ENCODE peak calls at places on chromosomes 4 and X, in eight cellular contexts. P is H9; R is IMR-90; A is uterus; X is neural progenitor cell; J is mammary epithelial cell; T is CD8-positive, alpha-beta T cell; S is endodermal cell. D is an unnamed sample. For H3K9me3, the result is how much of the 10 kb centered on the place peaks cover.

GRCh38 chrX:13791559-13791958 is 25.3 kb downstream of the GPM6B start:
- DNase-seq in P (no peak), R (no peak), A (no peak), X (peak), J (peak), T (no peak), S (no peak), D (no peak)

GRCh38 chr4:133062851-133063250 is 86.2 kb upstream of the PCDH10 start:
- DNase-seq in P (no peak), R (no peak), A (no peak), X (no peak), J (no peak), T (no peak), S (no peak), D (peak)

GRCh38 chrX:44462851-44463250 is 79.8 kb downstream of the FUNDC1 start:
- DNase-seq in P (no peak), R (peak), A (no peak), X (no peak), J (no peak), T (no peak), S (no peak), D (peak)

GRCh38 chr4:70713453-70714026 is 8.2 kb upstream of the RUFY3 start:
- DNase-seq in P (no peak), R (no peak), A (no peak), X (no peak), J (no peak), T (no peak), S (peak), D (no peak)

GRCh38 chr4:143482753-143483362 is 30.6 kb upstream of the SMARCA5 start:
- DNase-seq in P (no peak), R (peak), A (no peak), X (peak), J (peak), T (no peak), S (no peak), D (peak)

GRCh38 chr4:100086766-100087431 is 103.4 kb downstream of the DDIT4L start:
- DNase-seq in P (peak), R (no peak), A (no peak), X (no peak), J (no peak), T (no peak), S (no peak), D (peak)

GRCh38 chr4:85682391-85682790 is 207.4 kb downstream of the ARHGAP24 start:
- DNase-seq in P (no peak), R (no peak), A (no peak), X (no peak), J (no peak), T (no peak), S (no peak), D (no peak)

GRCh38 chrX:106698693-106699092 is 27.8 kb upstream of the RNF128 start:
- DNase-seq in P (no peak), R (peak), A (no peak), X (no peak), J (peak), T (no peak), S (no peak), D (peak)

GRCh38 chr4:80268936-80269335 is 2.5 kb downstream of the FGF5 start:
- DNase-seq in P (no peak), R (no peak), A (no peak), X (no peak), J (no peak), T (no peak), S (no peak), D (peak)

GRCh38 chrX:48911407-48912182 is at the start of gene SLC35A2:
- DNase-seq in P (peak), R (peak), A (peak), X (peak), J (peak), T (peak), S (peak), D (peak)

GRCh38 chr4:47913858-47914218 is 545 bp downstream of the NFXL1 start:
- DNase-seq in P (peak), R (no peak), A (peak), X (peak), J (peak), T (no peak), S (peak), D (no peak)

GRCh38 chr4:121597346-121597934 is 99.3 kb downstream of the ANXA5 start:
- DNase-seq in P (no peak), R (peak), A (no peak), X (no peak), J (peak), T (no peak), S (no peak), D (no peak)

GRCh38 chr4:80646061-80646460 is 310.5 kb downstream of the CFAP299 start:
- DNase-seq in P (no peak), R (no peak), A (no peak), X (no peak), J (no peak), T (no peak), S (no peak), D (peak)

GRCh38 chr4:36492590-36492989 is 211.2 kb downstream of the DTHD1 start:
- DNase-seq in P (no peak), R (no peak), A (no peak), X (no peak), J (no peak), T (no peak), S (no peak), D (no peak)

GRCh38 chr4:31086771-31087330 is 366.7 kb downstream of the PCDH7 start:
- DNase-seq in P (no peak), R (no peak), A (no peak), X (no peak), J (no peak), T (no peak), S (no peak), D (peak)

GRCh38 chr4:20338841-20339240 is 87.1 kb downstream of the SLIT2 start:
- DNase-seq in P (no peak), R (peak), A (no peak), X (no peak), J (no peak), T (no peak), S (no peak), D (no peak)

GRCh38 chr4:155161357-155161756 is 47.1 kb upstream of the NPY2R start:
- DNase-seq in P (no peak), R (no peak), A (no peak), X (no peak), J (no peak), T (no peak), S (no peak), D (no peak)

GRCh38 chr4:156705291-156705690 is 266.3 kb downstream of the PDGFC start:
- DNase-seq in P (no peak), R (peak), A (no peak), X (no peak), J (peak), T (no peak), S (no peak), D (peak)

GRCh38 chr4:109559625-109559982 is 442 bp upstream of the MCUB start:
- DNase-seq in P (peak), R (no peak), A (peak), X (no peak), J (no peak), T (no peak), S (peak), D (peak)

GRCh38 chrX:110795645-110796510 is at the start of gene CHRDL1:
- DNase-seq in P (peak), R (no peak), A (peak), X (peak), J (no peak), T (no peak), S (peak), D (peak)

GRCh38 chr4:38132140-38132673 is 172.0 kb downstream of the PTTG2 start:
- DNase-seq in P (no peak), R (peak), A (peak), X (peak), J (peak), T (peak), S (peak), D (peak)

GRCh38 chr4:161929966-161930365 is 233.8 kb downstream of the FSTL5 start:
- DNase-seq in P (no peak), R (peak), A (no peak), X (no peak), J (peak), T (no peak), S (no peak), D (peak)

GRCh38 chr4:37001688-37002436 is 242.7 kb upstream of the NWD2 start:
- DNase-seq in P (no peak), R (no peak), A (no peak), X (no peak), J (no peak), T (no peak), S (no peak), D (no peak)

GRCh38 chrX:85084770-85085393 is 81.2 kb downstream of the APOOL start:
- DNase-seq in P (no peak), R (peak), A (no peak), X (peak), J (peak), T (no peak), S (peak), D (peak)

GRCh38 chr4:158895797-158896442 is 127.1 kb downstream of the FNIP2 start:
- DNase-seq in P (peak), R (peak), A (no peak), X (peak), J (peak), T (no peak), S (peak), D (no peak)

GRCh38 chr4:23966720-23967119 is 76.9 kb upstream of the PPARGC1A start:
- DNase-seq in P (peak), R (no peak), A (no peak), X (peak), J (no peak), T (no peak), S (peak), D (no peak)

GRCh38 chrX:72392816-72393800 is 87.4 kb upstream of the CITED1 start:
- DNase-seq in P (no peak), R (no peak), A (no peak), X (peak), J (no peak), T (no peak), S (no peak), D (peak)

GRCh38 chr4:137065306-137065705 is 467.0 kb downstream of the PCDH18 start:
- DNase-seq in P (no peak), R (peak), A (no peak), X (no peak), J (no peak), T (no peak), S (no peak), D (no peak)

GRCh38 chr4:141134051-141134450 is 782 bp upstream of the RNF150 start:
- DNase-seq in P (no peak), R (peak), A (no peak), X (no peak), J (no peak), T (no peak), S (no peak), D (peak)

GRCh38 chrX:72495041-72495440 is 77.6 kb downstream of the HDAC8 start:
- DNase-seq in P (no peak), R (no peak), A (peak), X (no peak), J (no peak), T (no peak), S (no peak), D (peak)

GRCh38 chr4:184265566-184266351 is 48.1 kb upstream of the ENPP6 start:
- DNase-seq in P (no peak), R (peak), A (no peak), X (no peak), J (peak), T (no peak), S (peak), D (peak)

GRCh38 chr4:74715731-74716435 is 78.4 kb downstream of the BTC start:
- DNase-seq in P (no peak), R (no peak), A (no peak), X (no peak), J (peak), T (no peak), S (no peak), D (peak)

GRCh38 chrX:70289793-70290770 is at the start of the genes KIF4A and PDZD11:
- DNase-seq in P (peak), R (peak), A (peak), X (peak), J (peak), T (peak), S (peak), D (peak)
- H3K9me3 ChIP-seq in P (under half), R (under half), A (under half), X (under half), J (under half), T (under half), S (under half), D (under half)

DNA sequence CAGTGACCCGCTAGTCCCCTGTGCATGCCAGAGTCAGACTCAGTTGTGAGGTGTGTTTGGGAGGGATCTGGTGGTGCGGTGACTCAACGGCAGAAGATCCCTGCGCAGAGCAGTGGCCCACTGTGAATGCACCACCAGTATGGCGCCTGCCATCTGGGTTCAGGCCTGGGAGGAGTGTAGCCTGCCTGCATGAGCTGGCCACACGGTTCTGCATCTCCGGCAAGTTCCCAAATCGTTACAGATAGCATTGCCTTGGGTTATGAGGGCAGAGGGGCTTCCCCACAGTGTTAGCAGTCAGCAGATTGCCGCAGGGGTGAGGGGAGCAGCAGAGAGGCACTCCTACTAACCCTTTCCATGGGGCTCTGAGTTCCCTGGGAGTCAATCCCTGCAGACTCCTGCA is 629.6 kb downstream of the TLL1 start:
- DNase-seq in P (no peak), R (no peak), A (no peak), X (no peak), J (no peak), T (no peak), S (no peak), D (no peak)
- H3K9me3 ChIP-seq in P (under half), R (under half), A (under half), X (under half), J (under half), T (under half), S (under half), D (under half)

DNA sequence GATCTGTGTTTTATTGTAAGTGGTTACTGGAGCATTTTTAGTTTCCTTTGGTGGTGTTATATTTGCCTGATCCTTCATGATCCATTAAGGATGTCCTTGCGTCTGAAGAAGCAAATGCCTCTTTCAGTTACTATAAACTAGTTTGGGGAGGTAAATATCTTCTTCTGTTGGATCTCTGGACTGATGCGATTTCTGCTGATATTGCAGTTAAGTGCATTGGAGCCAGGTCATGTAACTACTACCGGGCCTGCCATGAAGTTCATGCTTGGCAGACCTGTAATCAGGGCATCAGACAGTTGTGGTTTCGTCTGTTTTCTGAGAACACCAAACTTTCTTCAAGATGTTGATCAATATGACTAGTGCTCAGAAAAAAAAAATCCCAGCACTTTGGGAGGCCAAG is 22.9 kb downstream of the ZNF718 start:
- DNase-seq in P (no peak), R (no peak), A (no peak), X (no peak), J (no peak), T (no peak), S (no peak), D (no peak)
- H3K9me3 ChIP-seq in P (under half), R (under half), A (under half), X (half or more), J (under half), T (half or more), S (half or more), D (half or more)

GRCh38 chr4:71864380-71864779 is 80.5 kb upstream of the GC start:
- DNase-seq in P (no peak), R (no peak), A (no peak), X (no peak), J (no peak), T (no peak), S (no peak), D (no peak)
- H3K9me3 ChIP-seq in P (under half), R (under half), A (under half), X (under half), J (under half), T (under half), S (half or more), D (under half)

DNA sequence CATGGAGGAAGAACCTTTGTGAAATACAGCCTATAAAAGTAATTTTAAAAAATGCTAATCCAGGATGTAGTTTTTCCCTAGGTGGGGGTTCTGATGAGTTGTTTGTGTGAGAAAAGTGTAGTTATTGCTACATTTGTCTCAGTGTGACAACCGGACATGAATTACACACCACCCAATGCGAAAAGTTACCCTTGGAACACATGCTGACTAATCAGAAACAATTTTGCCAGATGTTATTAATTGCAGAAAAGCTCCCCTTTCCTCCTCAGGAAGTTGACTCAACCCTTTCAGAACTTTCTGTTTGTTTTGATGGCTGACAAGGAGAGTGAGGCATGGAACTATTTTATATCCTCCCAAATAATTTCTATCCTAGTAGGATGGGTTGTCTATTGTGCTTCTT is 38.1 kb upstream of the EDA2R start:
- DNase-seq in P (no peak), R (peak), A (no peak), X (no peak), J (peak), T (no peak), S (no peak), D (peak)
- H3K9me3 ChIP-seq in P (under half), R (under half), A (under half), X (under half), J (under half), T (under half), S (under half), D (under half)

GRCh38 chr4:75968084-75968483 is 22.7 kb downstream of the SDAD1 start:
- DNase-seq in P (no peak), R (no peak), A (no peak), X (no peak), J (no peak), T (no peak), S (no peak), D (no peak)

DNA sequence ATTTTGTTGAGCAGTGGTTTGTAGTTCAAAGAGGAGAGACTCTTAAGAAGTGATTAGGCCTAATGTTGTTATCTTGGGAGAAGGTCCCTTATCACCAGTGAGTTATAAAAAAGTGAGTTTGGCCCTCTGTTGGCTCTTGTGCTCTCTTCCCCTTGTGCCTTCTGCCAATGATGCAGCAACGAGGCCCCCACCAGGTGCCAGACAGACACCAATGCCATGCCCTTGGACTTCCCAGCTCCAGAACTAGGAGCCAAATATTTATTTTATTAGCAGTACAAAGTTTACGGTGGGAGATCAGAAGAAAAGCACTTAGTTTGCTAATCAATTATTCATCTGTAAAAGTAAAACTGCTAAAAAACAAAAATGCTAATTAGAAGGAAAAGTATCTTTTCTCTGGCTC is 22.7 kb upstream of the NAAA start:
- DNase-seq in P (no peak), R (no peak), A (no peak), X (no peak), J (no peak), T (no peak), S (no peak), D (no peak)
- H3K9me3 ChIP-seq in P (under half), R (under half), A (under half), X (under half), J (under half), T (under half), S (half or more), D (under half)

DNA sequence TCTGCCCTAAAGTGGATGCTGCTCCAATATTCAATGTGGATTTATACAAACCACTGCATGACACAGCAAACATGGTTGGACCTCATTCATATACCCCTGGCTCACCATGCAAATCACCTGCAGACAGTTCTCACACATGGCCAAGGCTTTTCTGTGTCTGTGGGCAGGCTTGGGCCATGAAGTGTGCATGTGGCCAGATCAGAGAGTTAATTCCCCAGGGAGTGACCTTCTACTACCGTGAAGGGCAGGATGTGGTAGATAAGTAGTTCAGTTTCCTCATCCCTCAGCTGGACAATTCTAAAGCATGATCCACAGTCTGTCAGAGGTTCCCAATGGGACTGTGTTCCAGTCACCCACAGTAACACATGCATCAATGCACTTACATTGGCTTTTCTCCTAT is 24.6 kb upstream of the BCLAF3 start:
- DNase-seq in P (no peak), R (no peak), A (no peak), X (no peak), J (no peak), T (no peak), S (no peak), D (no peak)
- H3K9me3 ChIP-seq in P (half or more), R (under half), A (under half), X (under half), J (under half), T (under half), S (under half), D (half or more)

DNA sequence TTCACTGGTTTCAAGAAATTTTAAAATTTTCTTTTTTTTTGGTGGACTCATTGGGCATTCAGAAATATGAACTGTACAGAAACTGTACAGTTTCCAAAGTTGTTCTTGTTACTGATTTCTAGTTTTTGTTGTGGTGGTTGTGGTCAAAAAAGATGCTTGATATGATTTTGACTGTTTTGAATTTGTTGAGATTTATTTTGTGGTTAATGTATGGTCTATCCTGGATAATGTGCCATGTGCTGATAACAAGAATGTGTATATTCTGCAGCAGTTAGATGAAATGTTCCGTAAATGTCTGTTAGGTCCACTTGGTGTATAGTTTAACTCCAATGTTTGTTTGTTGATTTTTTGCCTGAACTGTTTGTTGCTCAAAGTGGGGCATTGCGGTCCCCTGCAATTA is 127.6 kb upstream of the NUDT6 start:
- DNase-seq in P (no peak), R (no peak), A (no peak), X (no peak), J (no peak), T (no peak), S (no peak), D (no peak)
- H3K9me3 ChIP-seq in P (under half), R (under half), A (under half), X (under half), J (under half), T (under half), S (under half), D (under half)

GRCh38 chrX:66601522-66601921 is 37.4 kb downstream of the EDA2R start:
- DNase-seq in P (no peak), R (no peak), A (no peak), X (no peak), J (no peak), T (no peak), S (no peak), D (no peak)

GRCh38 chrX:66602381-66602938 is 36.4 kb downstream of the EDA2R start:
- DNase-seq in P (no peak), R (no peak), A (no peak), X (no peak), J (no peak), T (no peak), S (peak), D (no peak)
- H3K9me3 ChIP-seq in P (under half), R (under half), A (under half), X (under half), J (under half), T (under half), S (under half), D (under half)

D was measured in adipocyte.